ENCODE peak calls at places on chromosomes 6 and 20, in ten cellular contexts. W, U, N, Q, O, S, X, Z, L and Y are unnamed samples.

GRCh38 chr6:158259845-158260244 is 52.4 kb upstream of the TULP4 start:
- DNase-seq in W (no peak), U (no peak), N (no peak), Q (no peak), O (no peak), S (no peak), X (no peak), Z (no peak), L (no peak), Y (no peak)

GRCh38 chr20:57048027-57048869 is 218.2 kb downstream of the BMP7 start:
- DNase-seq in W (peak), U (no peak), N (peak), Q (peak), O (no peak), S (no peak), X (peak), Z (no peak), L (no peak), Y (no peak)

GRCh38 chr20:4626228-4626627 is 95.5 kb upstream of the PRND start:
- DNase-seq in W (no peak), U (no peak), N (no peak), Q (no peak), O (no peak), S (no peak), X (no peak), Z (no peak), L (no peak), Y (no peak)

GRCh38 chr6:62623851-62624532 is 338.0 kb upstream of the KHDRBS2 start:
- DNase-seq in W (no peak), U (no peak), N (no peak), Q (no peak), O (no peak), S (no peak), X (no peak), Z (no peak), L (no peak), Y (no peak)

GRCh38 chr20:25233016-25233772 is 14.7 kb upstream of the PYGB start:
- DNase-seq in W (no peak), U (peak), N (no peak), Q (no peak), O (peak), S (peak), X (no peak), Z (no peak), L (peak), Y (no peak)

GRCh38 chr20:40564997-40565680 is 123.9 kb downstream of the MAFB start:
- DNase-seq in W (no peak), U (no peak), N (no peak), Q (no peak), O (no peak), S (no peak), X (no peak), Z (no peak), L (no peak), Y (no peak)

GRCh38 chr6:157864185-157864761 is 41.2 kb downstream of the SNX9 start:
- DNase-seq in W (no peak), U (no peak), N (no peak), Q (no peak), O (no peak), S (no peak), X (no peak), Z (no peak), L (no peak), Y (no peak)

GRCh38 chr20:4017051-4017702 is 1.8 kb upstream of the RNF24 start:
- DNase-seq in W (peak), U (no peak), N (no peak), Q (no peak), O (no peak), S (no peak), X (no peak), Z (no peak), L (no peak), Y (no peak)

GRCh38 chr6:38161754-38162492 is 342.4 kb downstream of the ZFAND3 start:
- DNase-seq in W (no peak), U (no peak), N (no peak), Q (no peak), O (no peak), S (no peak), X (no peak), Z (no peak), L (no peak), Y (no peak)

GRCh38 chr6:166318227-166318626 is 10.0 kb upstream of the PRR18 start:
- DNase-seq in W (no peak), U (peak), N (no peak), Q (no peak), O (no peak), S (peak), X (no peak), Z (no peak), L (no peak), Y (no peak)

GRCh38 chr6:104784884-104785283 is 74.8 kb downstream of the HACE1 start:
- DNase-seq in W (peak), U (no peak), N (no peak), Q (no peak), O (no peak), S (no peak), X (no peak), Z (no peak), L (no peak), Y (no peak)

GRCh38 chr6:79888587-79888986 is 58.8 kb downstream of the ELOVL4 start:
- DNase-seq in W (no peak), U (no peak), N (no peak), Q (no peak), O (no peak), S (no peak), X (no peak), Z (no peak), L (peak), Y (no peak)

GRCh38 chr6:149431905-149432775 is 32.1 kb downstream of the SUMO4 start:
- DNase-seq in W (peak), U (peak), N (peak), Q (peak), O (peak), S (peak), X (peak), Z (peak), L (peak), Y (peak)

GRCh38 chr6:117739869-117740268 is 64.6 kb downstream of the NUS1 start:
- DNase-seq in W (no peak), U (no peak), N (no peak), Q (no peak), O (no peak), S (no peak), X (no peak), Z (no peak), L (no peak), Y (no peak)

GRCh38 chr6:112773217-112773616 is 426.1 kb downstream of the RFPL4B start:
- DNase-seq in W (no peak), U (no peak), N (no peak), Q (no peak), O (no peak), S (peak), X (no peak), Z (no peak), L (no peak), Y (no peak)

GRCh38 chr20:47792021-47792618 is 6.8 kb upstream of the SULF2 start:
- DNase-seq in W (no peak), U (no peak), N (no peak), Q (no peak), O (peak), S (peak), X (no peak), Z (no peak), L (peak), Y (no peak)

GRCh38 chr20:17680128-17680835 is 1.8 kb downstream of the RRBP1 start:
- DNase-seq in W (no peak), U (no peak), N (peak), Q (no peak), O (peak), S (peak), X (no peak), Z (no peak), L (no peak), Y (no peak)

GRCh38 chr20:38290829-38291581 is 13.0 kb upstream of the BPI start:
- DNase-seq in W (peak), U (peak), N (peak), Q (no peak), O (peak), S (peak), X (no peak), Z (no peak), L (no peak), Y (no peak)

GRCh38 chr6:10268661-10269060 is 146.2 kb downstream of the TFAP2A start:
- DNase-seq in W (no peak), U (peak), N (no peak), Q (no peak), O (no peak), S (no peak), X (no peak), Z (no peak), L (no peak), Y (no peak)

GRCh38 chr6:25302677-25303128 is 23.5 kb downstream of the CARMIL1 start:
- DNase-seq in W (no peak), U (peak), N (no peak), Q (peak), O (no peak), S (peak), X (no peak), Z (no peak), L (peak), Y (no peak)

GRCh38 chr6:1081566-1081965 is 230.3 kb upstream of the FOXQ1 start:
- DNase-seq in W (no peak), U (no peak), N (no peak), Q (no peak), O (no peak), S (no peak), X (no peak), Z (no peak), L (no peak), Y (no peak)

GRCh38 chr6:78598966-78599365 is 268.4 kb upstream of the IRAK1BP1 start:
- DNase-seq in W (no peak), U (no peak), N (no peak), Q (no peak), O (peak), S (peak), X (no peak), Z (no peak), L (no peak), Y (no peak)

GRCh38 chr6:5506149-5506548 is 244.8 kb downstream of the FARS2 start:
- DNase-seq in W (no peak), U (no peak), N (no peak), Q (no peak), O (no peak), S (no peak), X (no peak), Z (no peak), L (no peak), Y (no peak)

GRCh38 chr6:150088481-150089154 is 19.7 kb upstream of the ULBP3 start:
- DNase-seq in W (no peak), U (peak), N (no peak), Q (no peak), O (no peak), S (no peak), X (no peak), Z (no peak), L (no peak), Y (no peak)

GRCh38 chr6:162852810-162853577 is 125.2 kb downstream of the PACRG start:
- DNase-seq in W (no peak), U (no peak), N (no peak), Q (no peak), O (no peak), S (no peak), X (no peak), Z (no peak), L (no peak), Y (no peak)